ENCODE peak calls at places on chromosome 10, in six cellular contexts. A is psoas muscle; L is astrocyte of the spinal cord; C is NCI-H1105; I is fibroblast of the aortic adventitia; X is activated gamma-delta T cell treated with anti-CD3 and anti-CD28 coated beads, Interleukin-2, amount 50 U/mL, for 16 hours. O is an unnamed sample.

GRCh38 chr10:66535418-66535817 is 390.4 kb upstream of the LRRTM3 start:
- DNase-seq in L (no peak), X (no peak), C (no peak), I (no peak), A (no peak), O (no peak)

GRCh38 chr10:101841826-101842225 is 1.8 kb downstream of the KCNIP2 start:
- DNase-seq in I (no peak), A (no peak), L (no peak), X (no peak), C (no peak), O (no peak)

GRCh38 chr10:128044186-128044585 is 82.0 kb downstream of the MKI67 start:
- DNase-seq in X (no peak), C (no peak), I (no peak), L (no peak), A (no peak), O (no peak)

GRCh38 chr10:72013202-72013945 is 49.2 kb downstream of the CHST3 start:
- DNase-seq in A (peak; percentile 69), X (no peak), C (no peak), I (no peak), L (no peak), O (no peak)

GRCh38 chr10:132522521-132523411 is 14.8 kb upstream of the INPP5A start:
- DNase-seq in A (peak; percentile 44), I (no peak), C (no peak), L (no peak), X (no peak), O (no peak)

GRCh38 chr10:26015092-26015491 is 81.1 kb downstream of the MYO3A start:
- DNase-seq in C (no peak), X (no peak), I (no peak), A (no peak), L (no peak), O (no peak)

GRCh38 chr10:69360485-69361302 is 56.0 kb downstream of the TACR2 start:
- DNase-seq in I (peak; percentile 93), A (peak; percentile 90), X (no peak), L (peak; percentile 92), C (no peak), O (peak; percentile 91)

GRCh38 chr10:7795605-7796004 is 7.6 kb downstream of the ATP5F1C start:
- DNase-seq in C (no peak), I (peak; percentile 81), L (peak; percentile 26), X (no peak), A (no peak), O (peak; percentile 69)

GRCh38 chr10:71766717-71767419 is 6.5 kb downstream of the VSIR start:
- DNase-seq in I (peak; percentile 98), X (peak; percentile 33), L (peak; percentile 92), C (no peak), A (peak; percentile 88), O (peak; percentile 99)

GRCh38 chr10:12849351-12850181 is 151.9 kb downstream of the CCDC3 start:
- DNase-seq in C (no peak), L (no peak), I (peak; percentile 36), X (no peak), A (no peak), O (no peak)

GRCh38 chr10:74292871-74293427 is 141.9 kb downstream of the ADK start:
- DNase-seq in A (no peak), I (peak; percentile 60), C (peak; percentile 12), L (peak; percentile 81), X (no peak), O (peak; percentile 71)

GRCh38 chr10:97687785-97688781 is 1.0 kb upstream of the AVPI1 start:
- DNase-seq in X (no peak), C (no peak), A (no peak), I (peak; percentile 88), L (peak; percentile 48), O (peak; percentile 59)

GRCh38 chr10:71970331-71970730 is 6.1 kb downstream of the CHST3 start:
- DNase-seq in L (peak; percentile 37), C (no peak), A (peak; percentile 73), I (no peak), X (no peak), O (peak; percentile 57)

GRCh38 chr10:103470755-103471653 is 8.0 kb downstream of the CALHM3 start:
- DNase-seq in I (peak; percentile 69), X (peak; percentile 63), A (peak; percentile 72), C (no peak), L (no peak), O (peak; percentile 65)

GRCh38 chr10:102657984-102658724 is 13.9 kb downstream of the TRIM8 start:
- DNase-seq in X (no peak), I (peak; percentile 61), A (peak; percentile 48), C (no peak), L (no peak), O (no peak)

O was measured in A172.